ENCODE peak calls at places on chromosomes 12 and 14, in four cellular contexts. N, T, Z and U are unnamed samples.

GRCh38 chr12:30357712-30358111 is 338.0 kb downstream of the IPO8 start:
- DNase-seq in Z (no peak), N (peak; percentile 18), T (peak; percentile 10), U (no peak)

GRCh38 chr12:54012631-54013398 is 4.0 kb downstream of the HOXC8 start:
- DNase-seq in Z (no peak), T (no peak), N (no peak), U (no peak)

GRCh38 chr14:24425704-24426103 is 3.8 kb downstream of the CBLN3 start:
- DNase-seq in T (peak; percentile 91), N (no peak), Z (no peak), U (no peak)

GRCh38 chr12:70242695-70243509 is at the start of gene CNOT2:
- DNase-seq in N (peak; percentile 97), T (peak; percentile 92), Z (no peak), U (peak; percentile 37)

GRCh38 chr12:100141666-100141997 is 1.0 kb downstream of the BLTP3B start:
- DNase-seq in T (peak; percentile 82), N (peak; percentile 93), Z (no peak), U (peak; percentile 68)

GRCh38 chr14:93132472-93133065 is 16.8 kb upstream of the ITPK1 start:
- DNase-seq in T (peak; percentile 59), N (peak; percentile 55), Z (no peak), U (no peak)

GRCh38 chr12:6192604-6193380 is 7.4 kb upstream of the CD9 start:
- DNase-seq in N (no peak), Z (no peak), T (no peak), U (no peak)

GRCh38 chr12:122276242-122276641 is 9.9 kb upstream of the VPS33A start:
- DNase-seq in T (no peak), N (peak; percentile 88), Z (no peak), U (no peak)

GRCh38 chr12:68998036-68998435 is 65.1 kb upstream of the CPM start:
- DNase-seq in Z (no peak), N (peak; percentile 56), T (no peak), U (no peak)

GRCh38 chr14:100677152-100677924 is 49.4 kb upstream of the DLK1 start:
- DNase-seq in Z (no peak), N (peak; percentile 94), T (peak; percentile 67), U (no peak)

GRCh38 chr14:35121026-35121886 is 534 bp downstream of the PPP2R3C start:
- DNase-seq in T (peak; percentile 96), N (no peak), Z (no peak), U (no peak)
- H3K4me3 ChIP-seq in T (peak overlapping the region; percentile 92), N (peak overlapping the region; percentile 78), Z (peak overlapping the region; percentile 85), U (peak overlapping the region; percentile 91)

GRCh38 chr12:62600038-62600437 is 133.4 kb downstream of the MON2 start:
- DNase-seq in N (peak; percentile 21), Z (no peak), T (no peak), U (no peak)
- TF ChIP-seq CTCF in N (peak; percentile 11), Z (peak; percentile 14), T (peak; percentile 29), U (peak; percentile 46)

GRCh38 chr14:54440870-54441868 is at the start of gene CNIH1:
- DNase-seq in Z (peak; percentile 36), N (peak; percentile 92), T (peak; percentile 95), U (peak; percentile 18)
- H3K4me3 ChIP-seq in Z (peak within 1 kb of the TSS; percentile 94), N (peak within 1 kb of the TSS; percentile 99), T (peak within 1 kb of the TSS; percentile 82), U (peak within 1 kb of the TSS; percentile 84)

GRCh38 chr14:59127437-59127732 is 61.1 kb upstream of the DAAM1 start:
- DNase-seq in N (no peak), T (no peak), Z (no peak), U (no peak)
- TF ChIP-seq CTCF in N (no peak), T (no peak), Z (no peak), U (no peak)

DNA sequence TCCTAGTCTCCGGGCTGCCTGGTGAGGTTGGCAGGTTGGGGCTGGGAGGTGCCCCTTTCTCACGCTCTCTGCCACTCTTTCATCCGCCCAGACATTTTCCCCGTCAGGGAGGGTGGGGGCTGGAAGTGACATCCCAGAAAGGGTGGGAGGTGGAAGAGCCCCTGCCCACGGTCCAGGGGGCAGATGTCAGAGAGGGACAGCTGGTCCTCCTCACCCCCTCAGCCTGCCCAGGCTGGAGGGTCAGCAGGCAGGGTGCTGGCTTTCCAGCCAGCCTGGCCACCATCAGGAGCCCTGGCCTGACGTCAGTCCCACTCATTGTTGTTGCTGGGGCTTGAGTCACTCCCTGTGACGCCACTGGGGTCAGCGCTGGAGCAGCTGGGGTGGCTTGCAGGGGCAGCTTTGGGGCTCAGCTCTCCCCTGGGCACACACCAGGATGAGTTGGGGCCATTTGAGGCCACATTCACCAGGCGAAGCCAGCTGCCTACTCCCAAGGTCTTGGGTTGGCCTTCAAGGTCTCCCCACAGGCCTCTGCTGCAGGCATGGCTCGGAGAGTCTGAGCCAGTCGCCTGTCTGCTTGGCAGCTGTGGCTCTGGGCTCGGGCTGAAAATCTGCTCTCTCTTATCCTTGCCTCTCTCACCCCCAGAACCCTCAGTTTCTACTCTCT is 5.7 kb upstream of the ATG101 start:
- DNase-seq in Z (no peak), T (peak; percentile 91), N (no peak), U (no peak)
- H3K4me3 ChIP-seq in Z (no peak overlapping the region), T (no peak overlapping the region), N (no peak overlapping the region), U (no peak overlapping the region)

DNA sequence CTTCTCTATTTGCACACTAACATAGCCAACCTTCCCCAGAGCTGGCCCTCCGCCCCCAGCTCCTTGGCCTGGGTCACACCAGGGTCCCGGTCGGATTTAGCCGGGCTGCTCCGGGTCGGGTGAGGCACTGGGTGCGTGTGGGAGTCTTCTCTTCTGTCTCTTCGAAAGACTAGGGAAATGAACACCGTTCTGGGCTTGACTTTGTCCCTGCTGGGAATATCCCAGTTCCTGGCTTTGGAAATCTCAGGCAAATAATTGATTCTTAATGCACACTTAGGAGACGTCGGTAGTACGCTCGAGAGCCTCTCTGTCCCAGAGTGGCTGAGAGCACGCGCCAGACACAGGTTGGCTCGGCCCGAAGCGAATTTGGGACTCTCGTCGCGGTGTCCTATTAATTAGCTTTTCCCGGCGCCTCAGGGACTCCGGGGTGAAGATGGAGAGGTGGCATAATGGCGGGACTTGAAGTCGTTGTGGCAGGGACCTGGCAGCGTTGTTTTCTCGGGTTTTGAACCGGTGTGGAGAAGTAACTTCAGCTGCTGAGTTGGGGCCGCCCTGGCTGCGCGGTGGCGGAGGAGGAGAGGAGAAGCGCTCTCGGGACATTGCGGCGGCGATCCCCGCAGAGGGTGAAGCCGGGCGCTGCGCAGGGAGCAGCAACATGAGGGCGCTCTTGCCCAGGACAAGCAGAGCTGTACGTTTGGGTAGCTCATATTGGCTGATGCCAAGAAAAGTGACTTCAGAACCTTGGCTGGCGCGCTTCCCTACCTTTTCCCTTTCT is 7.5 kb downstream of the FOXG1 start:
- DNase-seq in T (peak; percentile 52), Z (no peak), N (no peak), U (no peak)
- TF ChIP-seq CTCF in T (peak; percentile 59), Z (peak; percentile 17), N (no peak), U (peak; percentile 43)

GRCh38 chr12:16605666-16606116 is 271 bp downstream of the LMO3 start:
- DNase-seq in Z (no peak), N (peak; percentile 31), T (peak; percentile 59), U (no peak)

GRCh38 chr12:16604853-16605252 is 1.1 kb downstream of the LMO3 start:
- DNase-seq in T (no peak), N (no peak), Z (no peak), U (no peak)

GRCh38 chr12:16602412-16602811 is 3.5 kb downstream of the LMO3 start:
- DNase-seq in Z (no peak), T (no peak), N (no peak), U (no peak)

GRCh38 chr12:16603916-16604575 is 1.9 kb downstream of the LMO3 start:
- DNase-seq in N (no peak), T (peak; percentile 59), Z (no peak), U (no peak)

GRCh38 chr12:16603265-16603915 is 2.6 kb downstream of the LMO3 start:
- DNase-seq in N (no peak), Z (no peak), T (no peak), U (no peak)
- H3K4me3 ChIP-seq in N (no peak overlapping the region), Z (no peak overlapping the region), T (no peak overlapping the region), U (no peak overlapping the region)